ENCODE peak calls at places on chromosome 14, in nine cellular contexts. One of them, this sample, is unnamed.

GRCh38 chr14:71449316-71450055 is 482.7 kb upstream of the RGS6 start:
- DNase-seq in HFFc6: no peak
- DNase-seq in left ventricle myocardium inferior: no peak
- DNase-seq in progenitor cell of endocrine pancreas: no peak
- DNase-seq in B cell: no peak
- DNase-seq in WTC11: no peak
- DNase-seq in epithelial cell of proximal tubule: no peak
- DNase-seq in choroid plexus epithelial cell: no peak
- DNase-seq in heart right ventricle: no peak
- DNase-seq in this sample: no peak

GRCh38 chr14:84131924-84132323 is 1398.0 kb upstream of the FLRT2 start:
- DNase-seq in HFFc6: no peak
- DNase-seq in left ventricle myocardium inferior: no peak
- DNase-seq in progenitor cell of endocrine pancreas: no peak
- DNase-seq in B cell: no peak
- DNase-seq in WTC11: no peak
- DNase-seq in epithelial cell of proximal tubule: no peak
- DNase-seq in choroid plexus epithelial cell: no peak
- DNase-seq in heart right ventricle: no peak
- DNase-seq in this sample: no peak

GRCh38 chr14:100765991-100766390 is 39.3 kb downstream of the DLK1 start:
- DNase-seq in HFFc6: no peak
- DNase-seq in left ventricle myocardium inferior: no peak
- DNase-seq in progenitor cell of endocrine pancreas: no peak
- DNase-seq in B cell: no peak
- DNase-seq in WTC11: no peak
- DNase-seq in epithelial cell of proximal tubule: no peak
- DNase-seq in choroid plexus epithelial cell: no peak
- DNase-seq in heart right ventricle: no peak
- DNase-seq in this sample: no peak

GRCh38 chr14:32345311-32345771 is 16.2 kb downstream of the AKAP6 start:
- DNase-seq in HFFc6: no peak
- DNase-seq in left ventricle myocardium inferior: no peak
- DNase-seq in progenitor cell of endocrine pancreas: no peak
- DNase-seq in B cell: no peak
- DNase-seq in WTC11: no peak
- DNase-seq in epithelial cell of proximal tubule: no peak
- DNase-seq in choroid plexus epithelial cell: peak; percentile 62
- DNase-seq in heart right ventricle: no peak
- DNase-seq in this sample: no peak

GRCh38 chr14:24398298-24398942 is 383 bp upstream of the NYNRIN start:
- DNase-seq in HFFc6: no peak
- DNase-seq in left ventricle myocardium inferior: peak; percentile 52
- DNase-seq in progenitor cell of endocrine pancreas: no peak
- DNase-seq in B cell: no peak
- DNase-seq in WTC11: peak; percentile 64
- DNase-seq in epithelial cell of proximal tubule: no peak
- DNase-seq in choroid plexus epithelial cell: peak; percentile 34
- DNase-seq in heart right ventricle: peak; percentile 82
- DNase-seq in this sample: no peak

GRCh38 chr14:69500736-69501135 is 16.2 kb downstream of the PLEKHD1 start:
- DNase-seq in HFFc6: no peak
- DNase-seq in left ventricle myocardium inferior: no peak
- DNase-seq in progenitor cell of endocrine pancreas: no peak
- DNase-seq in B cell: no peak
- DNase-seq in WTC11: no peak
- DNase-seq in epithelial cell of proximal tubule: no peak
- DNase-seq in choroid plexus epithelial cell: no peak
- DNase-seq in heart right ventricle: no peak
- DNase-seq in this sample: no peak

GRCh38 chr14:25759251-25759650 is 709.3 kb upstream of the STXBP6 start:
- DNase-seq in HFFc6: no peak
- DNase-seq in left ventricle myocardium inferior: no peak
- DNase-seq in progenitor cell of endocrine pancreas: no peak
- DNase-seq in B cell: no peak
- DNase-seq in WTC11: no peak
- DNase-seq in epithelial cell of proximal tubule: no peak
- DNase-seq in choroid plexus epithelial cell: no peak
- DNase-seq in heart right ventricle: no peak
- DNase-seq in this sample: no peak

GRCh38 chr14:80364274-80364673 is 153.0 kb upstream of the DIO2 start:
- DNase-seq in HFFc6: peak; percentile 5
- DNase-seq in left ventricle myocardium inferior: no peak
- DNase-seq in progenitor cell of endocrine pancreas: no peak
- DNase-seq in B cell: no peak
- DNase-seq in WTC11: no peak
- DNase-seq in epithelial cell of proximal tubule: no peak
- DNase-seq in choroid plexus epithelial cell: peak; percentile 70
- DNase-seq in heart right ventricle: no peak
- DNase-seq in this sample: peak; percentile 8

GRCh38 chr14:68011629-68012028 is 192.1 kb downstream of the RAD51B start:
- DNase-seq in HFFc6: peak; percentile 9
- DNase-seq in left ventricle myocardium inferior: no peak
- DNase-seq in progenitor cell of endocrine pancreas: no peak
- DNase-seq in B cell: no peak
- DNase-seq in WTC11: no peak
- DNase-seq in epithelial cell of proximal tubule: no peak
- DNase-seq in choroid plexus epithelial cell: peak; percentile 91
- DNase-seq in heart right ventricle: no peak
- DNase-seq in this sample: no peak

GRCh38 chr14:77498984-77499527 is 440 bp upstream of the ISM2 start:
- DNase-seq in HFFc6: no peak
- DNase-seq in left ventricle myocardium inferior: no peak
- DNase-seq in progenitor cell of endocrine pancreas: no peak
- DNase-seq in B cell: no peak
- DNase-seq in WTC11: peak; percentile 54
- DNase-seq in epithelial cell of proximal tubule: no peak
- DNase-seq in choroid plexus epithelial cell: no peak
- DNase-seq in heart right ventricle: no peak
- DNase-seq in this sample: no peak

GRCh38 chr14:67719866-67720265 is 18.2 kb downstream of the RDH12 start:
- DNase-seq in HFFc6: no peak
- DNase-seq in left ventricle myocardium inferior: no peak
- DNase-seq in progenitor cell of endocrine pancreas: no peak
- DNase-seq in B cell: no peak
- DNase-seq in WTC11: no peak
- DNase-seq in epithelial cell of proximal tubule: no peak
- DNase-seq in choroid plexus epithelial cell: no peak
- DNase-seq in heart right ventricle: no peak
- DNase-seq in this sample: no peak

GRCh38 chr14:23829736-23830474 is 123.7 kb upstream of the DHRS4 start:
- DNase-seq in HFFc6: peak; percentile 93
- DNase-seq in left ventricle myocardium inferior: no peak
- DNase-seq in progenitor cell of endocrine pancreas: no peak
- DNase-seq in B cell: no peak
- DNase-seq in WTC11: no peak
- DNase-seq in epithelial cell of proximal tubule: peak; percentile 52
- DNase-seq in choroid plexus epithelial cell: peak; percentile 95
- DNase-seq in heart right ventricle: no peak
- DNase-seq in this sample: peak; percentile 88

GRCh38 chr14:56817396-56817921 is 7.2 kb upstream of the OTX2 start:
- DNase-seq in HFFc6: no peak
- DNase-seq in left ventricle myocardium inferior: no peak
- DNase-seq in progenitor cell of endocrine pancreas: no peak
- DNase-seq in B cell: no peak
- DNase-seq in WTC11: peak; percentile 47
- DNase-seq in epithelial cell of proximal tubule: no peak
- DNase-seq in choroid plexus epithelial cell: no peak
- DNase-seq in heart right ventricle: no peak
- DNase-seq in this sample: no peak

GRCh38 chr14:94388027-94388895 is at the start of gene SERPINA1:
- DNase-seq in HFFc6: no peak
- DNase-seq in left ventricle myocardium inferior: no peak
- DNase-seq in progenitor cell of endocrine pancreas: no peak
- DNase-seq in B cell: no peak
- DNase-seq in WTC11: no peak
- DNase-seq in epithelial cell of proximal tubule: peak; percentile 62
- DNase-seq in choroid plexus epithelial cell: no peak
- DNase-seq in heart right ventricle: no peak
- DNase-seq in this sample: peak; percentile 74

GRCh38 chr14:96901227-96901626 is 104.0 kb downstream of the VRK1 start:
- DNase-seq in HFFc6: no peak
- DNase-seq in left ventricle myocardium inferior: no peak
- DNase-seq in progenitor cell of endocrine pancreas: no peak
- DNase-seq in B cell: no peak
- DNase-seq in WTC11: no peak
- DNase-seq in epithelial cell of proximal tubule: no peak
- DNase-seq in choroid plexus epithelial cell: no peak
- DNase-seq in heart right ventricle: no peak
- DNase-seq in this sample: no peak

GRCh38 chr14:86675059-86675458 is 1145.1 kb downstream of the FLRT2 start:
- DNase-seq in HFFc6: no peak
- DNase-seq in left ventricle myocardium inferior: no peak
- DNase-seq in progenitor cell of endocrine pancreas: no peak
- DNase-seq in B cell: no peak
- DNase-seq in WTC11: no peak
- DNase-seq in epithelial cell of proximal tubule: no peak
- DNase-seq in choroid plexus epithelial cell: no peak
- DNase-seq in heart right ventricle: no peak
- DNase-seq in this sample: no peak
- TF ChIP-seq CTCF in HFFc6: no peak
- TF ChIP-seq CTCF in left ventricle myocardium inferior: no peak
- TF ChIP-seq CTCF in progenitor cell of endocrine pancreas: no peak
- TF ChIP-seq CTCF in B cell: no peak
- TF ChIP-seq CTCF in WTC11: no peak
- TF ChIP-seq CTCF in epithelial cell of proximal tubule: peak; percentile 28
- TF ChIP-seq CTCF in choroid plexus epithelial cell: no peak
- TF ChIP-seq CTCF in heart right ventricle: no peak
- TF ChIP-seq CTCF in this sample: no peak

GRCh38 chr14:61562321-61563161 is 132.8 kb upstream of the HIF1A start:
- DNase-seq in HFFc6: peak; percentile 100
- DNase-seq in left ventricle myocardium inferior: no peak
- DNase-seq in progenitor cell of endocrine pancreas: no peak
- DNase-seq in B cell: no peak
- DNase-seq in WTC11: no peak
- DNase-seq in epithelial cell of proximal tubule: peak; percentile 100
- DNase-seq in choroid plexus epithelial cell: peak; percentile 99
- DNase-seq in heart right ventricle: no peak
- DNase-seq in this sample: peak; percentile 97

GRCh38 chr14:61561144-61561543 is 134.2 kb upstream of the HIF1A start:
- DNase-seq in HFFc6: peak; percentile 54
- DNase-seq in left ventricle myocardium inferior: no peak
- DNase-seq in progenitor cell of endocrine pancreas: no peak
- DNase-seq in B cell: no peak
- DNase-seq in WTC11: no peak
- DNase-seq in epithelial cell of proximal tubule: no peak
- DNase-seq in choroid plexus epithelial cell: peak; percentile 76
- DNase-seq in heart right ventricle: no peak
- DNase-seq in this sample: no peak

GRCh38 chr14:61560323-61560722 is 135.0 kb upstream of the HIF1A start:
- DNase-seq in HFFc6: no peak
- DNase-seq in left ventricle myocardium inferior: no peak
- DNase-seq in progenitor cell of endocrine pancreas: no peak
- DNase-seq in B cell: no peak
- DNase-seq in WTC11: no peak
- DNase-seq in epithelial cell of proximal tubule: no peak
- DNase-seq in choroid plexus epithelial cell: peak; percentile 79
- DNase-seq in heart right ventricle: no peak
- DNase-seq in this sample: no peak

GRCh38 chr14:61563162-61563511 is 132.2 kb upstream of the HIF1A start:
- DNase-seq in HFFc6: no peak
- DNase-seq in left ventricle myocardium inferior: no peak
- DNase-seq in progenitor cell of endocrine pancreas: no peak
- DNase-seq in B cell: no peak
- DNase-seq in WTC11: no peak
- DNase-seq in epithelial cell of proximal tubule: no peak
- DNase-seq in choroid plexus epithelial cell: no peak
- DNase-seq in heart right ventricle: no peak
- DNase-seq in this sample: no peak

GRCh38 chr14:61561657-61562276 is 133.5 kb upstream of the HIF1A start:
- DNase-seq in HFFc6: peak; percentile 94
- DNase-seq in left ventricle myocardium inferior: peak; percentile 51
- DNase-seq in progenitor cell of endocrine pancreas: no peak
- DNase-seq in B cell: no peak
- DNase-seq in WTC11: no peak
- DNase-seq in epithelial cell of proximal tubule: peak; percentile 99
- DNase-seq in choroid plexus epithelial cell: peak; percentile 95
- DNase-seq in heart right ventricle: peak; percentile 82
- DNase-seq in this sample: peak; percentile 84
- TF ChIP-seq CTCF in HFFc6: no peak
- TF ChIP-seq CTCF in left ventricle myocardium inferior: no peak
- TF ChIP-seq CTCF in progenitor cell of endocrine pancreas: no peak
- TF ChIP-seq CTCF in B cell: no peak
- TF ChIP-seq CTCF in WTC11: no peak
- TF ChIP-seq CTCF in epithelial cell of proximal tubule: no peak
- TF ChIP-seq CTCF in choroid plexus epithelial cell: no peak
- TF ChIP-seq CTCF in heart right ventricle: no peak
- TF ChIP-seq CTCF in this sample: no peak

DNA sequence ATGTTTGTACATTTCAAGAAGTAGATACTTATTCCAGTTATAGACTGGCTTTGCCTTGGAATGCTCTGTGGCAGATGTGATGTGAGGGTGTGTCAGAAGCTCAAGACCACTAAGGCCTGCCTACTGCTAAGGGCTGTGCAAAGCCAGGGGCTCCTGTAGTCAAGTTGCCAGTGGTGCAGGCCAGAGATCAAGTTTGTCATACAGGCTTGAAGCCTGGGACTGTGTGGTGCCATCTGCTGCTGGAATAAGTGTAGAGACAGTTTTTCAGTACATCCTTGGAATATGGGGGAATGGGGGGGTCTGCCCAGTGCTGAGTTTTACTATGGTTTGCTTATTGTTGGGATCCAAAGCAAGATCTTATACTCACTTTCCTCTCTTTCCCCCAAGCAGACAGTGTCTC is 649.9 kb upstream of the FOXG1 start:
- DNase-seq in HFFc6: no peak
- DNase-seq in left ventricle myocardium inferior: no peak
- DNase-seq in progenitor cell of endocrine pancreas: no peak
- DNase-seq in B cell: no peak
- DNase-seq in WTC11: peak; percentile 13
- DNase-seq in epithelial cell of proximal tubule: no peak
- DNase-seq in choroid plexus epithelial cell: no peak
- DNase-seq in heart right ventricle: no peak
- DNase-seq in this sample: no peak
- TF ChIP-seq CTCF in HFFc6: no peak
- TF ChIP-seq CTCF in left ventricle myocardium inferior: no peak
- TF ChIP-seq CTCF in progenitor cell of endocrine pancreas: no peak
- TF ChIP-seq CTCF in B cell: no peak
- TF ChIP-seq CTCF in WTC11: no peak
- TF ChIP-seq CTCF in epithelial cell of proximal tubule: no peak
- TF ChIP-seq CTCF in choroid plexus epithelial cell: no peak
- TF ChIP-seq CTCF in heart right ventricle: no peak
- TF ChIP-seq CTCF in this sample: no peak

DNA sequence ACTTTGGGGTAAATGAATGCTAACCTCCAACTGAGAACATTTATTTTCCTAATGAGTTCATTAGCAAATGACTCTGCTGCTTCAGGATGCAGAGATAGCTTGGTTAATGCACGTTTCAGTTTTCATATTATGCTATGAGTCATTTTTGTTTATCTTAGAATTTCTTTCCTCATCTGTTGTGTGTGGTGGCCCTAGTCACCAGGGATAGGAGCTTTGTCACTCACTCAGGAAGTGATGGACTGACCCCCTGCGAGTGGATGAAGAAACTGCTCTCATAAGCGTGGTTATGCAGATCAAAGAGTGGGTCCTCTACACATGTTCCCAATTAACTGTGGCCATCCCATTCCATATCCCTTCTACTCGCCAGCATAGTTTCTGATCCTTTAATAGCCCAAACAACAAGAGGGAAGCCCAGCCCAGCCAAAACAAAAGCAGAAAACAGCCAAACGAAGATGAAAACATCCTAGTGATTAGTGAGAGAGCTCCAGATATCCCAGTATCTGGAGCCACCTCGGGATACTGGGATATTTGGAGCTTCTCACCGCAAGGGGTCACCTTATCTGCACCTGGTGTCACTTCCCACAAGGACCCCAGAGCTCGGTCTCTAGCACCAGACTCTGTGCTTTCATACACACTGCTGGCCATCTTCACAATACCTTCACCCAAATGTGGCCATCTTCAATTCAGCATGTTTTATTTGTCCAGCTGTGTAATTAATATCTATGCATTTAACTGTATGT is 8.6 kb downstream of the TC2N start:
- DNase-seq in HFFc6: peak; percentile 69
- DNase-seq in left ventricle myocardium inferior: no peak
- DNase-seq in progenitor cell of endocrine pancreas: no peak
- DNase-seq in B cell: no peak
- DNase-seq in WTC11: no peak
- DNase-seq in epithelial cell of proximal tubule: no peak
- DNase-seq in choroid plexus epithelial cell: peak; percentile 35
- DNase-seq in heart right ventricle: no peak
- DNase-seq in this sample: no peak
- TF ChIP-seq CTCF in HFFc6: no peak
- TF ChIP-seq CTCF in left ventricle myocardium inferior: no peak
- TF ChIP-seq CTCF in progenitor cell of endocrine pancreas: peak; percentile 23
- TF ChIP-seq CTCF in B cell: no peak
- TF ChIP-seq CTCF in WTC11: no peak
- TF ChIP-seq CTCF in epithelial cell of proximal tubule: peak; percentile 2
- TF ChIP-seq CTCF in choroid plexus epithelial cell: no peak
- TF ChIP-seq CTCF in heart right ventricle: no peak
- TF ChIP-seq CTCF in this sample: no peak

This sample was measured in RWPE1.